ENCODE peak calls at places on chromosomes 2 and 18, in ten cellular contexts. B is endothelial cell, Q is choroid plexus epithelial cell, A is K562, K is upper lobe of right lung, H is HFFc6, P is neural progenitor cell, D is omental fat pad, X is foreskin fibroblast, N is GM12864. I is an unnamed sample.

GRCh38 chr18:79611040-79611681 is 68.4 kb upstream of the CTDP1 start:
- DNase-seq in X (no peak), P (no peak), N (no peak), K (peak; percentile 50), B (no peak), D (no peak), H (no peak), A (peak; percentile 32), Q (peak; percentile 86), I (no peak)

GRCh38 chr2:191675807-191676667 is 1.9 kb upstream of the NABP1 start:
- DNase-seq in K (peak; percentile 64), P (no peak), A (peak; percentile 40), D (no peak), Q (peak; percentile 57), B (peak; percentile 15), X (no peak), H (no peak), N (peak; percentile 92), I (peak; percentile 34)

GRCh38 chr18:74951165-74951760 is 257.7 kb downstream of the PTGR3 start:
- DNase-seq in B (no peak), Q (peak; percentile 99), H (peak; percentile 70), D (no peak), K (peak; percentile 77), X (peak; percentile 90), P (no peak), A (no peak), N (no peak), I (peak; percentile 64)

GRCh38 chr18:42310956-42311355 is 355.9 kb downstream of the PIK3C3 start:
- DNase-seq in X (no peak), A (no peak), K (no peak), N (no peak), P (peak; percentile 46), D (no peak), Q (peak; percentile 7), B (no peak), H (no peak), I (no peak)

GRCh38 chr2:130286983-130287655 is 55.6 kb upstream of the IMP4 start:
- DNase-seq in X (no peak), D (no peak), B (no peak), A (no peak), K (no peak), N (no peak), H (no peak), P (no peak), Q (no peak), I (peak; percentile 48)

GRCh38 chr2:64327510-64328414 is 126.2 kb upstream of the LGALSL start:
- DNase-seq in K (peak; percentile 77), D (no peak), X (no peak), P (peak; percentile 58), N (no peak), B (no peak), Q (peak; percentile 45), A (no peak), H (no peak), I (peak; percentile 62)

GRCh38 chr2:100427627-100428258 is 10.3 kb upstream of the CHST10 start:
- DNase-seq in P (peak; percentile 44), B (peak; percentile 57), D (no peak), A (peak; percentile 45), H (peak; percentile 23), K (peak; percentile 74), X (no peak), N (no peak), Q (peak; percentile 77), I (no peak)

GRCh38 chr2:42116195-42117181 is 52.7 kb upstream of the EML4 start:
- DNase-seq in N (no peak), A (no peak), P (no peak), X (no peak), H (peak; percentile 45), K (no peak), D (no peak), Q (peak; percentile 74), B (no peak), I (no peak)

GRCh38 chr18:40019797-40020392 is 1935.1 kb upstream of the PIK3C3 start:
- DNase-seq in N (no peak), X (no peak), B (no peak), H (no peak), P (no peak), D (no peak), A (no peak), Q (peak; percentile 45), K (no peak), I (no peak)

GRCh38 chr2:157898591-157898996 is 22.5 kb upstream of the ACVR1 start:
- DNase-seq in B (no peak), D (no peak), P (no peak), X (peak; percentile 92), Q (peak; percentile 91), H (peak; percentile 67), N (no peak), K (no peak), A (peak; percentile 75), I (no peak)

GRCh38 chr2:239690651-239691631 is 290.1 kb upstream of the HDAC4 start:
- DNase-seq in A (peak; percentile 25), B (no peak), N (no peak), X (no peak), P (no peak), K (no peak), D (no peak), Q (no peak), H (no peak), I (no peak)

GRCh38 chr18:73646196-73646595 is 501.4 kb downstream of the FBXO15 start:
- DNase-seq in K (no peak), B (no peak), X (peak; percentile 73), Q (no peak), N (no peak), A (no peak), D (no peak), P (no peak), H (no peak), I (no peak)

GRCh38 chr18:35451032-35451431 is 46.7 kb downstream of the INO80C start:
- DNase-seq in B (no peak), Q (no peak), D (no peak), X (no peak), K (no peak), N (no peak), H (no peak), A (no peak), P (no peak), I (no peak)

GRCh38 chr2:231680992-231681852 is 27.1 kb upstream of the PTMA start:
- DNase-seq in Q (peak; percentile 74), N (no peak), K (peak; percentile 95), P (peak; percentile 97), D (peak; percentile 49), H (peak; percentile 36), X (peak; percentile 88), B (peak; percentile 77), A (peak; percentile 62), I (peak; percentile 84)

GRCh38 chr2:159093496-159093895 is 125.1 kb downstream of the TANC1 start:
- DNase-seq in B (no peak), K (no peak), H (no peak), X (no peak), A (no peak), N (no peak), D (no peak), P (no peak), Q (no peak), I (no peak)

GRCh38 chr18:21912339-21913239 is 172.0 kb downstream of the MIB1 start:
- DNase-seq in A (no peak), Q (no peak), D (no peak), N (no peak), K (no peak), B (peak; percentile 27), H (no peak), P (peak; percentile 54), X (no peak), I (no peak)
- TF ChIP-seq CTCF in A (peak; percentile 21), Q (no peak), D (no peak), N (peak; percentile 8), K (no peak), B (no peak), H (no peak), P (peak; percentile 54), X (no peak), I (no peak)

DNA sequence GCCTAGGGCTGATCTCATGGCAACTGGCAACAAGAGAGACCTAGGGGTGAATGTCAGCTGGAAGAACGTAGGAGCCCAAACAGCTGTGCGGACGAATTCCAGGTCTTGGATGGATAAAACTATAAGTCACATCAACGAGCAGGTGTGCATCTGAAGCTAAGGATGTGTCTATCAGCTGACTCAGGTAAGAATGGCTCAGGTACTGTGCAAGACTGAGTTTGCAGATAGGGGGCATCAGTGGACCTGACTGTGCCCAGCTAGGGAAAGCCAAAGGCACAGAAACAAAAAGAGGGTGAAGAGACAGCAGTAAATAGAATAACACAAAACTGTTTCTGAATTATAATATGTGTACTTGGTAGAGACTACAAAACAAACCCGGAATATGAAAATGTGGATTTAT is 357.3 kb downstream of the ZEB2 start:
- DNase-seq in A (no peak), H (no peak), B (peak; percentile 18), D (no peak), X (no peak), P (peak; percentile 45), N (peak; percentile 31), Q (peak; percentile 23), K (no peak), I (no peak)
- TF ChIP-seq CTCF in A (peak; percentile 49), H (peak; percentile 55), B (peak; percentile 42), D (no peak), X (no peak), P (peak; percentile 62), N (peak; percentile 75), Q (peak; percentile 61), K (peak; percentile 54), I (peak; percentile 13)

GRCh38 chr2:360124-360523 is 72.2 kb upstream of the ALKAL2 start:
- DNase-seq in D (no peak), K (no peak), P (no peak), H (no peak), N (no peak), Q (no peak), B (no peak), A (no peak), X (no peak), I (no peak)

GRCh38 chr2:362924-363323 is 75.0 kb upstream of the ALKAL2 start:
- DNase-seq in B (no peak), X (no peak), N (no peak), A (no peak), D (no peak), H (no peak), K (no peak), P (no peak), Q (no peak), I (no peak)

GRCh38 chr2:359047-359446 is 71.2 kb upstream of the ALKAL2 start:
- DNase-seq in P (no peak), D (no peak), A (no peak), K (no peak), N (no peak), X (no peak), H (no peak), Q (no peak), B (no peak), I (no peak)

GRCh38 chr2:355773-356172 is 67.9 kb upstream of the ALKAL2 start:
- DNase-seq in Q (no peak), D (no peak), B (no peak), N (no peak), K (no peak), H (no peak), P (no peak), X (no peak), A (no peak), I (no peak)

GRCh38 chr2:357811-358210 is 69.9 kb upstream of the ALKAL2 start:
- DNase-seq in A (no peak), K (no peak), H (no peak), Q (no peak), D (no peak), B (no peak), N (no peak), X (no peak), P (no peak), I (no peak)
- TF ChIP-seq CTCF in A (no peak), K (no peak), H (no peak), Q (no peak), D (no peak), B (no peak), N (no peak), X (no peak), P (no peak), I (no peak)

GRCh38 chr2:201680743-201681142 is 17.7 kb downstream of the MPP4 start:
- DNase-seq in P (peak; percentile 61), D (no peak), X (no peak), N (no peak), Q (peak; percentile 26), A (peak; percentile 57), K (no peak), H (no peak), B (peak; percentile 57), I (no peak)
- TF ChIP-seq CTCF in P (peak; percentile 69), D (no peak), X (no peak), N (peak; percentile 69), Q (peak; percentile 66), A (peak; percentile 70), K (peak; percentile 23), H (peak; percentile 72), B (peak; percentile 44), I (no peak)